ENCODE peak calls at places on chromosomes 13 and 19, in five cellular contexts. V is neuronal stem cell; F is CD8-positive, alpha-beta memory T cell; S is esophagus squamous epithelium; Q is heart left ventricle. I is an unnamed sample.

GRCh38 chr19:35293733-35294309 is 1.9 kb downstream of the MAG start:
- DNase-seq in V (no peak), F (no peak), S (no peak), Q (no peak), I (no peak)

GRCh38 chr13:38900188-38900587 is 90.4 kb downstream of the STOML3 start:
- DNase-seq in V (no peak), F (no peak), S (no peak), Q (no peak), I (no peak)

GRCh38 chr19:9962623-9963290 is 26.4 kb upstream of the OLFM2 start:
- DNase-seq in V (no peak), F (no peak), S (no peak), Q (no peak), I (no peak)

GRCh38 chr19:6501740-6502648 is at the start of gene TUBB4A:
- DNase-seq in V (no peak), F (peak; percentile 43), S (no peak), Q (peak; percentile 17), I (peak; percentile 17)

GRCh38 chr13:111908981-111909380 is 158.0 kb upstream of the SOX1 start:
- DNase-seq in V (no peak), F (no peak), S (no peak), Q (no peak), I (no peak)

GRCh38 chr13:100203696-100204367 is 114.9 kb downstream of the PCCA start:
- DNase-seq in V (no peak), F (peak; percentile 37), S (no peak), Q (no peak), I (peak; percentile 57)

GRCh38 chr13:30731658-30732390 is 3.5 kb upstream of the ALOX5AP start:
- DNase-seq in V (no peak), F (no peak), S (no peak), Q (no peak), I (no peak)

GRCh38 chr19:4138445-4138844 is 14.5 kb upstream of the MAP2K2 start:
- DNase-seq in V (no peak), F (no peak), S (no peak), Q (no peak), I (no peak)

GRCh38 chr13:36919833-36920611 is at the start of gene SMAD9:
- DNase-seq in V (peak; percentile 57), F (no peak), S (no peak), Q (peak; percentile 85), I (no peak)

GRCh38 chr13:73625562-73626339 is 508.5 kb downstream of the KLF12 start:
- DNase-seq in V (no peak), F (peak; percentile 52), S (no peak), Q (no peak), I (peak; percentile 78)

GRCh38 chr19:43306097-43306496 is 36.8 kb upstream of the PSG9 start:
- DNase-seq in V (no peak), F (no peak), S (no peak), Q (no peak), I (no peak)

GRCh38 chr13:31361673-31362072 is 161.9 kb downstream of the B3GLCT start:
- DNase-seq in V (no peak), F (no peak), S (no peak), Q (no peak), I (no peak)

GRCh38 chr19:39408392-39409206 is 2.0 kb downstream of the ZFP36 start:
- DNase-seq in V (no peak), F (peak; percentile 55), S (no peak), Q (no peak), I (no peak)

GRCh38 chr19:32677657-32678056 is 2.0 kb downstream of the RGS9BP start:
- DNase-seq in V (peak; percentile 87), F (no peak), S (no peak), Q (no peak), I (no peak)

GRCh38 chr19:10421240-10421948 is 1.1 kb downstream of the PDE4A start:
- DNase-seq in V (no peak), F (no peak), S (no peak), Q (no peak), I (no peak)

GRCh38 chr13:41059466-41059865 is 1.8 kb upstream of the WBP4 start:
- DNase-seq in V (no peak), F (no peak), S (no peak), Q (no peak), I (no peak)

GRCh38 chr19:33298146-33298911 is 4.0 kb downstream of the CEBPA start:
- DNase-seq in V (no peak), F (no peak), S (no peak), Q (no peak), I (no peak)

GRCh38 chr13:111215081-111216047 is 100.3 kb downstream of the ARHGEF7 start:
- DNase-seq in V (no peak), F (no peak), S (no peak), Q (no peak), I (no peak)

GRCh38 chr13:80040219-80040976 is 300.5 kb downstream of the SPRY2 start:
- DNase-seq in V (no peak), F (no peak), S (no peak), Q (no peak), I (no peak)

GRCh38 chr19:36215276-36216171 is 618 bp downstream of the ZNF146 start:
- DNase-seq in V (peak; percentile 5), F (no peak), S (no peak), Q (no peak), I (no peak)

GRCh38 chr13:85896516-85897450 is 97.6 kb upstream of the SLITRK6 start:
- DNase-seq in V (no peak), F (no peak), S (no peak), Q (no peak), I (no peak)

GRCh38 chr13:33514362-33514761 is 228.8 kb upstream of the STARD13 start:
- DNase-seq in V (no peak), F (no peak), S (no peak), Q (no peak), I (no peak)

GRCh38 chr19:43779147-43779819 is 1.5 kb downstream of the KCNN4 start:
- DNase-seq in V (no peak), F (no peak), S (no peak), Q (no peak), I (no peak)

GRCh38 chr13:94416454-94417080 is 62.9 kb downstream of the DCT start:
- DNase-seq in V (peak; percentile 40), F (no peak), S (no peak), Q (no peak), I (no peak)

GRCh38 chr13:23868521-23868920 is 20.7 kb downstream of the MIPEP start:
- DNase-seq in V (no peak), F (no peak), S (no peak), Q (no peak), I (no peak)

GRCh38 chr13:94419304-94419943 is 60.1 kb downstream of the DCT start:
- DNase-seq in V (no peak), F (peak; percentile 39), S (no peak), Q (no peak), I (peak; percentile 10)

GRCh38 chr19:40584007-40584406 is 7.3 kb downstream of the SHKBP1 start:
- DNase-seq in V (no peak), F (no peak), S (no peak), Q (no peak), I (no peak)

GRCh38 chr19:40586611-40587010 is 9.9 kb downstream of the SHKBP1 start:
- DNase-seq in V (no peak), F (no peak), S (no peak), Q (no peak), I (no peak)

GRCh38 chr19:40585677-40586422 is 9.2 kb downstream of the SHKBP1 start:
- DNase-seq in V (no peak), F (no peak), S (no peak), Q (no peak), I (no peak)

GRCh38 chr19:40583283-40583682 is 6.6 kb downstream of the SHKBP1 start:
- DNase-seq in V (no peak), F (no peak), S (no peak), Q (no peak), I (no peak)

DNA sequence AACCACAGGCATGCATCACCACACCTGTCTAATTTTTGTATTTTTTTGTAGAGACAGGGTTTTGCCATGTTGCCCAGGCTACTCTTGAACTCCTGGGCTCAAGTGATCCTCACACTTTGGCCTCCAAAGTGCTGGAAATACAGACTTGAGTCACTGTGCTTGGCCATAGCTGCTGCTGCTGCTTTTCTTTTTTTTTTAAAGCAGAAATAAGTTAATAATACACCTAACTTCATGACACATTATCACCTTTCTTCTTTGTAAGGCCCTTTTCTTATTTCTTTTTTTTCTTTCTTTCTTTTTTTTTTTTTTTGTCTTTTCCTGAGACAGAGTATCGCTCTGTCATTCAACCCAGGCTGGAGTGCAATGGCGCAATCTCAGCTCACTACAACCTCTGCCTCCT is 8.6 kb downstream of the SHKBP1 start:
- DNase-seq in V (no peak), F (no peak), S (no peak), Q (no peak), I (no peak)
- H3K27ac ChIP-seq in V (no peak overlapping the region), F (no peak overlapping the region), S (no peak overlapping the region), Q (no peak overlapping the region), I (no peak overlapping the region)

GRCh38 chr19:51137812-51138425 is 4.2 kb upstream of the SIGLEC7 start:
- DNase-seq in V (no peak), F (no peak), S (no peak), Q (no peak), I (no peak)
- H3K27ac ChIP-seq in V (no peak overlapping the region), F (no peak overlapping the region), S (peak overlapping the region; percentile 45), Q (peak overlapping the region; percentile 69), I (no peak overlapping the region)

GRCh38 chr19:45659096-45659729 is 8.8 kb upstream of the GIPR start:
- DNase-seq in V (no peak), F (no peak), S (no peak), Q (no peak), I (no peak)

GRCh38 chr19:45657520-45658163 is 10.4 kb upstream of the GIPR start:
- DNase-seq in V (no peak), F (no peak), S (no peak), Q (no peak), I (no peak)

GRCh38 chr19:45650722-45651121 is 11.5 kb upstream of the EML2 start:
- DNase-seq in V (no peak), F (no peak), S (no peak), Q (no peak), I (no peak)

GRCh38 chr19:45655073-45655472 is 12.9 kb upstream of the GIPR start:
- DNase-seq in V (no peak), F (no peak), S (no peak), Q (no peak), I (no peak)

GRCh38 chr19:45653634-45654033 is 14.4 kb upstream of the GIPR start:
- DNase-seq in V (no peak), F (no peak), S (no peak), Q (no peak), I (no peak)
- H3K27ac ChIP-seq in V (no peak overlapping the region), F (no peak overlapping the region), S (no peak overlapping the region), Q (no peak overlapping the region), I (no peak overlapping the region)

DNA sequence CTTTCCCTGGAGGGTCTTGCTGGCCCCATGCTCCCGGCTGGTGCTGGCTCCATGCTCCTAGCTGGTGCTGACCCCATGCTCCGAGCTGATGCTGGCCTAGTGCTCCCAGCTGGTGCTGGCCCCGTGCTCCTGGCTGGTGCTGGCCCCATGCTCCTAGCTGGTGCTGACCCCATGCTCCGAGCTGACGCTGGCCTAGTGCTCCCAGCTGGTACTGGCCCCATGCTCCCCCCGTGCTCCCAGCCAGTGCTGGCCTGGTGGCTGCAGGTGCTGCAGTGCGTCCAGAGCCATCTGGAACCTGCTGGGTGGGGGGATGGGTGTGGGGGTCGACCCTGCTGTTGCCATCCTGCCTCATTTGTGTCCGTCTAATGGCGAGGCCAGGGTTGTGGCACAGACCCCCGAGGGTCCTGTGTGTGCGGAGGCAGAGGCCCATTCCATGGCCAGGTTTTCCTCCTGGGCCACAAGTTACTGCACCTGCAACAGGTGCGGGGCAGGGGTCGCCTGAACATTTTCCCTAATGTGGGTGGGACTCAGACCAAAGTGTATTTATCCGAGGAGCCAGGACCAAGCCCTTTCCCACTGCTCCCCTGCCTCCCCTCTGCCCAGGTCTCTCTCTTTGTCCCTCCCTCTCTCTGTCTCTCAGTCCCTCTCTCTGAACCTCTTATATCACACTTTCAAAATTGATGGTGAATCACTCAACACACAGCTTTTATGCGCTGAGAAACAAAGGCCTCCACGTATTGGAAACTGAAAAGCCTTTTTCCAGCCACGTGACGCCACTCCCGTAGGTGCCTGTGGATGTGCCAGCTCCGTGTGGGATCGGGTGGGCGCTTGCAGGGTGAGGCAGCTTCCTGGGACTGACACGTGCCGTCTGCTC is 45.1 kb downstream of the MCF2L start:
- DNase-seq in V (no peak), F (no peak), S (no peak), Q (no peak), I (no peak)
- H3K27ac ChIP-seq in V (no peak overlapping the region), F (no peak overlapping the region), S (peak overlapping the region; percentile 73), Q (no peak overlapping the region), I (no peak overlapping the region)